ENCODE peak calls at places on chromosome 6, in five cellular contexts. One of them, this sample, is unnamed.
A peak's percentile ranks its signal among the peaks of the same experiment; 100 is the strongest.

GRCh38 chr6:17606606-17607005 is 6.5 kb downstream of the FAM8A1 start:
- DNase-seq in colonic mucosa: no peak
- DNase-seq in esophagus squamous epithelium: no peak
- DNase-seq in HCT116: no peak
- DNase-seq in A673: no peak
- DNase-seq in this sample: no peak

GRCh38 chr6:167906899-167907298 is 80.2 kb downstream of the AFDN start:
- DNase-seq in HCT116: no peak
- DNase-seq in colonic mucosa: peak; percentile 58
- DNase-seq in esophagus squamous epithelium: no peak
- DNase-seq in A673: peak; percentile 4
- DNase-seq in this sample: peak; percentile 86

GRCh38 chr6:13624871-13625288 is 9.7 kb downstream of the NOL7 start:
- DNase-seq in A673: peak; percentile 63
- DNase-seq in HCT116: peak; percentile 47
- DNase-seq in esophagus squamous epithelium: no peak
- DNase-seq in colonic mucosa: no peak
- DNase-seq in this sample: no peak

GRCh38 chr6:169783971-169784930 is 32.8 kb downstream of the ERMARD start:
- DNase-seq in colonic mucosa: no peak
- DNase-seq in HCT116: no peak
- DNase-seq in A673: no peak
- DNase-seq in esophagus squamous epithelium: no peak
- DNase-seq in this sample: no peak

GRCh38 chr6:30882764-30883475 is 1.4 kb upstream of the DDR1 start:
- DNase-seq in colonic mucosa: peak; percentile 93
- DNase-seq in HCT116: peak; percentile 54
- DNase-seq in esophagus squamous epithelium: no peak
- DNase-seq in A673: no peak
- DNase-seq in this sample: peak; percentile 88

GRCh38 chr6:169166896-169167580 is 86.6 kb downstream of the THBS2 start:
- DNase-seq in HCT116: no peak
- DNase-seq in esophagus squamous epithelium: no peak
- DNase-seq in colonic mucosa: no peak
- DNase-seq in A673: no peak
- DNase-seq in this sample: peak; percentile 13

GRCh38 chr6:50380409-50381105 is 330.8 kb upstream of the DEFB112 start:
- DNase-seq in esophagus squamous epithelium: no peak
- DNase-seq in A673: peak; percentile 4
- DNase-seq in HCT116: no peak
- DNase-seq in colonic mucosa: no peak
- DNase-seq in this sample: no peak

GRCh38 chr6:25670208-25670607 is 18.2 kb downstream of the SCGN start:
- DNase-seq in HCT116: no peak
- DNase-seq in colonic mucosa: no peak
- DNase-seq in esophagus squamous epithelium: no peak
- DNase-seq in A673: no peak
- DNase-seq in this sample: no peak

GRCh38 chr6:32940656-32941411 is at the start of gene HLA-DMB:
- DNase-seq in A673: peak; percentile 81
- DNase-seq in HCT116: peak; percentile 75
- DNase-seq in esophagus squamous epithelium: no peak
- DNase-seq in colonic mucosa: peak; percentile 61
- DNase-seq in this sample: peak; percentile 67

GRCh38 chr6:117265425-117266266 is at the start of gene VGLL2:
- DNase-seq in colonic mucosa: peak; percentile 30
- DNase-seq in HCT116: no peak
- DNase-seq in esophagus squamous epithelium: no peak
- DNase-seq in A673: peak; percentile 61
- DNase-seq in this sample: no peak

GRCh38 chr6:42783876-42784738 is 2.3 kb downstream of the BICRAL start:
- DNase-seq in esophagus squamous epithelium: no peak
- DNase-seq in A673: peak; percentile 18
- DNase-seq in colonic mucosa: no peak
- DNase-seq in HCT116: no peak
- DNase-seq in this sample: no peak

GRCh38 chr6:112189494-112189893 is 64.9 kb downstream of the LAMA4 start:
- DNase-seq in HCT116: no peak
- DNase-seq in esophagus squamous epithelium: no peak
- DNase-seq in A673: no peak
- DNase-seq in colonic mucosa: no peak
- DNase-seq in this sample: no peak

GRCh38 chr6:38567436-38567835 is 72.3 kb downstream of the BTBD9 start:
- DNase-seq in HCT116: peak; percentile 21
- DNase-seq in A673: peak; percentile 78
- DNase-seq in esophagus squamous epithelium: no peak
- DNase-seq in colonic mucosa: peak; percentile 30
- DNase-seq in this sample: peak; percentile 44

GRCh38 chr6:28811873-28812272 is 111.9 kb downstream of the TRIM27 start:
- DNase-seq in esophagus squamous epithelium: no peak
- DNase-seq in HCT116: no peak
- DNase-seq in colonic mucosa: no peak
- DNase-seq in A673: peak; percentile 70
- DNase-seq in this sample: no peak

GRCh38 chr6:150417899-150418824 is 49.4 kb downstream of the IYD start:
- DNase-seq in HCT116: peak; percentile 88
- DNase-seq in colonic mucosa: peak; percentile 50
- DNase-seq in A673: peak; percentile 91
- DNase-seq in esophagus squamous epithelium: no peak
- DNase-seq in this sample: no peak

GRCh38 chr6:98636941-98637340 is 197.4 kb upstream of the POU3F2 start:
- DNase-seq in A673: peak; percentile 29
- DNase-seq in HCT116: no peak
- DNase-seq in colonic mucosa: no peak
- DNase-seq in esophagus squamous epithelium: no peak
- DNase-seq in this sample: no peak
- H3K4me1 ChIP-seq in A673: peaks cover 6% of the 10 kb centered on the region
- H3K4me1 ChIP-seq in HCT116: no peaks in the 10 kb centered on the region
- H3K4me1 ChIP-seq in colonic mucosa: no peaks in the 10 kb centered on the region
- H3K4me1 ChIP-seq in esophagus squamous epithelium: no peaks in the 10 kb centered on the region
- H3K4me1 ChIP-seq in this sample: no peaks in the 10 kb centered on the region

GRCh38 chr6:127301199-127301700 is 34.6 kb downstream of the RNF146 start:
- DNase-seq in HCT116: no peak
- DNase-seq in colonic mucosa: no peak
- DNase-seq in esophagus squamous epithelium: no peak
- DNase-seq in A673: peak; percentile 45
- DNase-seq in this sample: no peak

GRCh38 chr6:127302728-127303675 is 36.3 kb downstream of the RNF146 start:
- DNase-seq in A673: peak; percentile 79
- DNase-seq in HCT116: peak; percentile 16
- DNase-seq in esophagus squamous epithelium: no peak
- DNase-seq in colonic mucosa: peak; percentile 47
- DNase-seq in this sample: peak; percentile 44

GRCh38 chr6:127299522-127300240 is 33.0 kb downstream of the RNF146 start:
- DNase-seq in colonic mucosa: no peak
- DNase-seq in esophagus squamous epithelium: no peak
- DNase-seq in HCT116: no peak
- DNase-seq in A673: no peak
- DNase-seq in this sample: no peak

GRCh38 chr6:127298475-127298874 is 31.8 kb downstream of the RNF146 start:
- DNase-seq in colonic mucosa: no peak
- DNase-seq in HCT116: no peak
- DNase-seq in esophagus squamous epithelium: no peak
- DNase-seq in A673: no peak
- DNase-seq in this sample: no peak

GRCh38 chr6:127300411-127300810 is 33.7 kb downstream of the RNF146 start:
- DNase-seq in esophagus squamous epithelium: no peak
- DNase-seq in A673: peak; percentile 66
- DNase-seq in HCT116: no peak
- DNase-seq in colonic mucosa: no peak
- DNase-seq in this sample: no peak
- TF ChIP-seq CTCF in esophagus squamous epithelium: no peak
- TF ChIP-seq CTCF in A673: no peak
- TF ChIP-seq CTCF in HCT116: no peak
- TF ChIP-seq CTCF in colonic mucosa: no peak
- TF ChIP-seq CTCF in this sample: no peak

GRCh38 chr6:45987866-45988265 is 27.8 kb downstream of the CLIC5 start:
- DNase-seq in A673: no peak
- DNase-seq in HCT116: no peak
- DNase-seq in esophagus squamous epithelium: no peak
- DNase-seq in colonic mucosa: peak; percentile 42
- DNase-seq in this sample: no peak

GRCh38 chr6:45991189-45991588 is 24.5 kb downstream of the CLIC5 start:
- DNase-seq in esophagus squamous epithelium: no peak
- DNase-seq in A673: no peak
- DNase-seq in HCT116: no peak
- DNase-seq in colonic mucosa: no peak
- DNase-seq in this sample: no peak

GRCh38 chr6:45986746-45987274 is 28.9 kb downstream of the CLIC5 start:
- DNase-seq in colonic mucosa: no peak
- DNase-seq in A673: no peak
- DNase-seq in esophagus squamous epithelium: no peak
- DNase-seq in HCT116: no peak
- DNase-seq in this sample: no peak

GRCh38 chr6:45988635-45989034 is 27.0 kb downstream of the CLIC5 start:
- DNase-seq in HCT116: no peak
- DNase-seq in esophagus squamous epithelium: no peak
- DNase-seq in A673: no peak
- DNase-seq in colonic mucosa: no peak
- DNase-seq in this sample: no peak

DNA sequence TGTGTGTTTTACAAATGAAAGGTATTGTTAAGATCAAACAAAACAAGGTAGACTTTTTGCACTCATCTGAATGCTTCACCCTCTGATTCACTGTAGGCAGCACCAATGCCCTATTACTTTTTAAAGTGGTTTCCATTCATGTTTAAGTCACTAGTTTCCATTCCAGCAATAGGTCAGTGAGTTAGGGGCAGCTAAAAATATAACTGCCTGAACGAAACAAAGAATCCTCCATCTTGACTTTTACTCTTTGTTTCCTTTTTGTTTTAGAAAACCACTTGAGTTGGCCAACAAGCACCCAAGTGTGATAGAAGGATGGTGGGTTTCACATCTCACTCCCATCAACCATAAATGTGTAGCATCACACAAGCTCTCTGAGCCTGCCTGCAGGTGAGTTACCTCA is 25.5 kb downstream of the CLIC5 start:
- DNase-seq in esophagus squamous epithelium: no peak
- DNase-seq in HCT116: no peak
- DNase-seq in A673: no peak
- DNase-seq in colonic mucosa: no peak
- DNase-seq in this sample: no peak
- H3K4me1 ChIP-seq in esophagus squamous epithelium: no peaks in the 10 kb centered on the region
- H3K4me1 ChIP-seq in HCT116: peaks cover 2% of the 10 kb centered on the region
- H3K4me1 ChIP-seq in A673: no peaks in the 10 kb centered on the region
- H3K4me1 ChIP-seq in colonic mucosa: no peaks in the 10 kb centered on the region
- H3K4me1 ChIP-seq in this sample: no peaks in the 10 kb centered on the region

DNA sequence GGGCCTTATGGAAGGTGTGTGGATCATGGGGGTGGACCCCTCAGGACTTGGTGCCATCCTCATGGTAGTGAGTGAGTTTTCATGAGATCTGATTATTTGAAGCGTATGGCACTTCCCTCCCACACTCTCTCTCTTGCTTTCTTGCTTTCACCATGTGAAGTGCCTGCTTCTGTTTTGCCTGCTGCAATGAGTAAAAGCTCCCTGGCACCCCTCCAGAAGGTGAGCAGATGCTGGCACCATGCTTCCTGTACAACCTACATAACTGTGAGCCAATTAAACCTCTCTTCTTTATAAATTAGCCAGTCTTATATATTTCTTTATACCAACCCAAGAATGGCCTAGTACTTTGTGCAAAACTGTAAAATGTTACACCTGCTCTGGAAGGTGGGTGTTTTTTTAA is 396.8 kb upstream of the HS3ST5 start:
- DNase-seq in HCT116: no peak
- DNase-seq in colonic mucosa: no peak
- DNase-seq in A673: no peak
- DNase-seq in esophagus squamous epithelium: no peak
- DNase-seq in this sample: no peak
- TF ChIP-seq CTCF in HCT116: no peak
- TF ChIP-seq CTCF in colonic mucosa: no peak
- TF ChIP-seq CTCF in A673: no peak
- TF ChIP-seq CTCF in esophagus squamous epithelium: no peak
- TF ChIP-seq CTCF in this sample: no peak

DNA sequence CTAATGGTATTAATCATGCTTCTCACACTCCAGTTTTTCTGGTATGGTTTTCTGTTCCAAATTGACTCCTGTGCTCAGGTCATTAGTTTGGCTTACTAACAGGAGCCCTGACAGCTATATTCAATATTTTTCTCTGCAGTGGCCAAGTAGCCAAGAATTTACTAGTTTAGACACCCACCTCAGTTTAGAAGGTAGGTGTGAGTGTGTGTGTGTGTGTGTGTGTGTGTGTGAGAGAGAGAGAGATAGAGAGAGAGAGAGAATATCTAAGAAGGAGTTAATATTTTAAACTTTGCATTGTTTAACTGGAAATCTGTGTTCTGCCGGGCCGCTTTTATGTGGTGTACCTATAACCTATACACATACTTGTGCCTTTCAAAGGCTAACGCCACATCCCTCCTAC is 18.5 kb downstream of the JARID2 start:
- DNase-seq in HCT116: no peak
- DNase-seq in colonic mucosa: no peak
- DNase-seq in A673: no peak
- DNase-seq in esophagus squamous epithelium: no peak
- DNase-seq in this sample: no peak
- H3K4me1 ChIP-seq in HCT116: no peaks in the 10 kb centered on the region
- H3K4me1 ChIP-seq in colonic mucosa: no peaks in the 10 kb centered on the region
- H3K4me1 ChIP-seq in A673: peaks cover 82% of the 10 kb centered on the region
- H3K4me1 ChIP-seq in esophagus squamous epithelium: peaks cover 90% of the 10 kb centered on the region
- H3K4me1 ChIP-seq in this sample: peaks cover 78% of the 10 kb centered on the region

GRCh38 chr6:100289285-100289684 is 175.4 kb downstream of the SIM1 start:
- DNase-seq in A673: no peak
- DNase-seq in colonic mucosa: no peak
- DNase-seq in HCT116: no peak
- DNase-seq in esophagus squamous epithelium: no peak
- DNase-seq in this sample: no peak
- TF ChIP-seq CTCF in A673: no peak
- TF ChIP-seq CTCF in colonic mucosa: no peak
- TF ChIP-seq CTCF in HCT116: no peak
- TF ChIP-seq CTCF in esophagus squamous epithelium: no peak
- TF ChIP-seq CTCF in this sample: no peak

DNA sequence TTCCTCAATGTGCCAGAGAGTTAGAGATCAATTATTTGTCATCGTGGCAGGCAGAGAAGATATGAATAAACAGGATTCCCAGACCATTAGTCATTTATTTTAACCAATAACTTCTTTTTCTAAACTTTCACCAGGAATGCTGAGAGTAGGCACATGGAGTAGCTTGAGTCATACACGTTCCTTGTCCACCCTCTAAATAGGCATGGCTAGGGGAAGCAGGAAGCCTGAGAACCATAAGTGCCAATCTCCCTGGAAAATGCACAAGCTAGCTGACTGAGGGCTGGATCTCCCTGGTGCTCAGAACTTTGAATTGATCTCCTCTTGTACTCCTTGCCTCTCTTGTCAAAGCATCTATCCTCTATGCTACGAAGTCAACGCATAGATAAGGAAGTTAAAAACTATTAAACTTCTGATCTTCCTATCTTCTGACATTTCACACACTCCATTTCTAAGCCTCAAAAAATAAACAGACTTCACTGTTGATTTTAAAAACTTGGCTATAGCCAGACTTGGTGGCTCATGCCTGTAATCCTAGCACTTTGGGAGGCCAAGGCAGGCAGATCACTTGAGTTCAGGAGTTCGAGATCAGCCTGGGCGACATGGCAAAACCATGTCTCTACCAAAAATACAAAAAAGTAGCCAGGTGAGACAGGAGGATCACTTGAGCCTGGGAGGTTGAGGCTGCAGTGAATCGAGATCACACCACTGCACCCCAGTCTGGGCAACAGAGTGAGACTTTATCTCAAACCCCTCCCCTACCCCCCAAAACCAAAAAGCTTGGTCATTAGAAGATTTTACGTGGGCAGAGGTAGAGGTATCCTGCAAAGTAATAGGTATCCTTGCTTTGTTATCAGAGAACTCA is 11.8 kb downstream of the ADTRP start:
- DNase-seq in A673: peak; percentile 40
- DNase-seq in esophagus squamous epithelium: no peak
- DNase-seq in colonic mucosa: no peak
- DNase-seq in HCT116: peak; percentile 78
- DNase-seq in this sample: no peak
- H3K4me1 ChIP-seq in A673: no peaks in the 10 kb centered on the region
- H3K4me1 ChIP-seq in esophagus squamous epithelium: peaks cover 72% of the 10 kb centered on the region
- H3K4me1 ChIP-seq in colonic mucosa: peaks cover 8% of the 10 kb centered on the region
- H3K4me1 ChIP-seq in HCT116: peaks cover 31% of the 10 kb centered on the region
- H3K4me1 ChIP-seq in this sample: peaks cover 75% of the 10 kb centered on the region